ENCODE peak calls at places on chromosomes 3 and 15, in five cellular contexts. Y is T follicular helper cell, R is A549, M is MM.1S, J is posterior vena cava. Z is an unnamed sample.

GRCh38 chr3:46423588-46423987 is 16.5 kb downstream of the CCRL2 start:
- DNase-seq in Y (no peak), R (no peak), M (no peak), J (no peak), Z (no peak)

GRCh38 chr3:13194285-13195209 is 121.3 kb upstream of the IQSEC1 start:
- DNase-seq in Y (no peak), R (no peak), M (no peak), J (peak; percentile 62), Z (no peak)

GRCh38 chr3:47932431-47932830 is 83.8 kb downstream of the MAP4 start:
- DNase-seq in Y (no peak), R (no peak), M (no peak), J (no peak), Z (no peak)

GRCh38 chr3:173531602-173532001 is 134.1 kb downstream of the NLGN1 start:
- DNase-seq in Y (no peak), R (no peak), M (no peak), J (no peak), Z (no peak)

GRCh38 chr15:49187537-49188245 is 17.6 kb downstream of the GALK2 start:
- DNase-seq in Y (no peak), R (peak; percentile 5), M (no peak), J (no peak), Z (peak; percentile 29)

GRCh38 chr3:172553526-172554252 is 30.5 kb upstream of the TNFSF10 start:
- DNase-seq in Y (no peak), R (no peak), M (no peak), J (no peak), Z (no peak)

GRCh38 chr3:60325610-60326181 is 925.6 kb downstream of the FHIT start:
- DNase-seq in Y (no peak), R (no peak), M (no peak), J (no peak), Z (no peak)

GRCh38 chr15:33111051-33111451 is 83.5 kb downstream of the FMN1 start:
- DNase-seq in Y (no peak), R (no peak), M (no peak), J (no peak), Z (no peak)

GRCh38 chr3:195895078-195895899 is 13.1 kb downstream of the TNK2 start:
- DNase-seq in Y (peak; percentile 42), R (peak; percentile 73), M (peak; percentile 78), J (no peak), Z (peak; percentile 63)

GRCh38 chr3:70829101-70829500 is 516.7 kb upstream of the MDFIC2 start:
- DNase-seq in Y (no peak), R (peak; percentile 9), M (no peak), J (peak; percentile 80), Z (no peak)

GRCh38 chr3:123807820-123808219 is 76.3 kb downstream of the MYLK start:
- DNase-seq in Y (no peak), R (peak; percentile 18), M (no peak), J (no peak), Z (peak; percentile 19)

GRCh38 chr3:38985581-38985980 is 66.2 kb downstream of the SCN11A start:
- DNase-seq in Y (no peak), R (peak; percentile 23), M (no peak), J (no peak), Z (no peak)

GRCh38 chr3:141412087-141412935 is 44.0 kb downstream of the ZBTB38 start:
- DNase-seq in Y (no peak), R (peak; percentile 91), M (peak; percentile 86), J (no peak), Z (peak; percentile 61)

GRCh38 chr15:84631706-84632272 is 22.3 kb downstream of the WDR73 start:
- DNase-seq in Y (no peak), R (no peak), M (no peak), J (peak; percentile 5), Z (no peak)

GRCh38 chr15:92069308-92070244 is 216.1 kb downstream of the SLCO3A1 start:
- DNase-seq in Y (no peak), R (peak; percentile 80), M (no peak), J (peak; percentile 86), Z (no peak)

GRCh38 chr3:56896357-56896756 is 94.6 kb upstream of the ARHGEF3 start:
- DNase-seq in Y (no peak), R (no peak), M (no peak), J (no peak), Z (no peak)

GRCh38 chr3:192039593-192039992 is 578.6 kb downstream of the PYDC2 start:
- DNase-seq in Y (no peak), R (no peak), M (peak; percentile 93), J (no peak), Z (no peak)

GRCh38 chr3:3015472-3016089 is 94.6 kb downstream of the IL5RA start:
- DNase-seq in Y (no peak), R (peak; percentile 40), M (peak; percentile 30), J (no peak), Z (no peak)

GRCh38 chr15:71449363-71449762 is 334.1 kb downstream of the THSD4 start:
- DNase-seq in Y (no peak), R (no peak), M (no peak), J (no peak), Z (no peak)

GRCh38 chr3:8938021-8938420 is 25.3 kb downstream of the RAD18 start:
- DNase-seq in Y (no peak), R (peak; percentile 53), M (no peak), J (no peak), Z (no peak)

GRCh38 chr3:73580343-73580742 is 44.4 kb downstream of the PDZRN3 start:
- DNase-seq in Y (no peak), R (no peak), M (no peak), J (no peak), Z (peak; percentile 53)